ENCODE peak calls at places on chromosomes 12 and 14, in ten cellular contexts. One of them, this sample, is unnamed.

GRCh38 chr12:25084816-25085215 is 110.1 kb downstream of the DNAI7 start:
- DNase-seq in nephron progenitor cell: no peak
- DNase-seq in endothelial cell: no peak
- DNase-seq in A549: no peak
- DNase-seq in upper lobe of left lung: peak
- DNase-seq in neural progenitor cell: peak
- DNase-seq in lower lobe of right lung: no peak
- DNase-seq in IMR-90: no peak
- DNase-seq in RWPE1: no peak
- DNase-seq in fibroblast of pulmonary artery: no peak
- DNase-seq in this sample: no peak

GRCh38 chr12:45725631-45726593 is 3.6 kb upstream of the ARID2 start:
- DNase-seq in nephron progenitor cell: peak
- DNase-seq in endothelial cell: peak
- DNase-seq in A549: peak
- DNase-seq in upper lobe of left lung: no peak
- DNase-seq in neural progenitor cell: peak
- DNase-seq in lower lobe of right lung: no peak
- DNase-seq in IMR-90: peak
- DNase-seq in RWPE1: peak
- DNase-seq in fibroblast of pulmonary artery: peak
- DNase-seq in this sample: no peak

GRCh38 chr12:76244298-76244697 is 103.9 kb downstream of the BBS10 start:
- DNase-seq in nephron progenitor cell: no peak
- DNase-seq in endothelial cell: no peak
- DNase-seq in A549: no peak
- DNase-seq in upper lobe of left lung: no peak
- DNase-seq in neural progenitor cell: no peak
- DNase-seq in lower lobe of right lung: no peak
- DNase-seq in IMR-90: no peak
- DNase-seq in RWPE1: no peak
- DNase-seq in fibroblast of pulmonary artery: no peak
- DNase-seq in this sample: no peak

GRCh38 chr12:76515271-76515670 is 44.3 kb downstream of the OSBPL8 start:
- DNase-seq in nephron progenitor cell: no peak
- DNase-seq in endothelial cell: no peak
- DNase-seq in A549: no peak
- DNase-seq in upper lobe of left lung: no peak
- DNase-seq in neural progenitor cell: no peak
- DNase-seq in lower lobe of right lung: no peak
- DNase-seq in IMR-90: no peak
- DNase-seq in RWPE1: no peak
- DNase-seq in fibroblast of pulmonary artery: no peak
- DNase-seq in this sample: no peak

GRCh38 chr12:42976620-42977019 is 387.1 kb upstream of the PRICKLE1 start:
- DNase-seq in nephron progenitor cell: no peak
- DNase-seq in endothelial cell: no peak
- DNase-seq in A549: no peak
- DNase-seq in upper lobe of left lung: no peak
- DNase-seq in neural progenitor cell: no peak
- DNase-seq in lower lobe of right lung: no peak
- DNase-seq in IMR-90: no peak
- DNase-seq in RWPE1: no peak
- DNase-seq in fibroblast of pulmonary artery: no peak
- DNase-seq in this sample: no peak

GRCh38 chr12:124904306-124905098 is 9.9 kb downstream of the UBC start:
- DNase-seq in nephron progenitor cell: peak
- DNase-seq in endothelial cell: no peak
- DNase-seq in A549: peak
- DNase-seq in upper lobe of left lung: no peak
- DNase-seq in neural progenitor cell: peak
- DNase-seq in lower lobe of right lung: peak
- DNase-seq in IMR-90: peak
- DNase-seq in RWPE1: peak
- DNase-seq in fibroblast of pulmonary artery: peak
- DNase-seq in this sample: peak

GRCh38 chr12:110174373-110174996 is 50.3 kb downstream of the IFT81 start:
- DNase-seq in nephron progenitor cell: no peak
- DNase-seq in endothelial cell: no peak
- DNase-seq in A549: no peak
- DNase-seq in upper lobe of left lung: no peak
- DNase-seq in neural progenitor cell: no peak
- DNase-seq in lower lobe of right lung: no peak
- DNase-seq in IMR-90: no peak
- DNase-seq in RWPE1: no peak
- DNase-seq in fibroblast of pulmonary artery: no peak
- DNase-seq in this sample: no peak

GRCh38 chr14:69323266-69323966 is 63.5 kb downstream of the GALNT16 start:
- DNase-seq in nephron progenitor cell: no peak
- DNase-seq in endothelial cell: no peak
- DNase-seq in A549: no peak
- DNase-seq in upper lobe of left lung: no peak
- DNase-seq in neural progenitor cell: no peak
- DNase-seq in lower lobe of right lung: no peak
- DNase-seq in IMR-90: no peak
- DNase-seq in RWPE1: no peak
- DNase-seq in fibroblast of pulmonary artery: no peak
- DNase-seq in this sample: no peak

GRCh38 chr14:50977863-50978520 is 33.7 kb upstream of the PYGL start:
- DNase-seq in nephron progenitor cell: no peak
- DNase-seq in endothelial cell: no peak
- DNase-seq in A549: no peak
- DNase-seq in upper lobe of left lung: no peak
- DNase-seq in neural progenitor cell: no peak
- DNase-seq in lower lobe of right lung: no peak
- DNase-seq in IMR-90: no peak
- DNase-seq in RWPE1: no peak
- DNase-seq in fibroblast of pulmonary artery: no peak
- DNase-seq in this sample: no peak

GRCh38 chr14:106530423-106531107 is 1004.2 kb downstream of the TMEM121 start:
- DNase-seq in nephron progenitor cell: no peak
- DNase-seq in endothelial cell: no peak
- DNase-seq in A549: peak
- DNase-seq in upper lobe of left lung: peak
- DNase-seq in neural progenitor cell: no peak
- DNase-seq in lower lobe of right lung: no peak
- DNase-seq in IMR-90: no peak
- DNase-seq in RWPE1: no peak
- DNase-seq in fibroblast of pulmonary artery: no peak
- DNase-seq in this sample: no peak
- TF ChIP-seq CTCF in nephron progenitor cell: no peak
- TF ChIP-seq CTCF in endothelial cell: no peak
- TF ChIP-seq CTCF in A549: no peak
- TF ChIP-seq CTCF in upper lobe of left lung: no peak
- TF ChIP-seq CTCF in neural progenitor cell: no peak
- TF ChIP-seq CTCF in lower lobe of right lung: no peak
- TF ChIP-seq CTCF in IMR-90: no peak
- TF ChIP-seq CTCF in RWPE1: no peak
- TF ChIP-seq CTCF in fibroblast of pulmonary artery: no peak
- TF ChIP-seq CTCF in this sample: peak

GRCh38 chr14:22007278-22008097 is 333.9 kb upstream of the OR4E1 start:
- DNase-seq in nephron progenitor cell: no peak
- DNase-seq in endothelial cell: no peak
- DNase-seq in A549: no peak
- DNase-seq in upper lobe of left lung: no peak
- DNase-seq in neural progenitor cell: no peak
- DNase-seq in lower lobe of right lung: no peak
- DNase-seq in IMR-90: no peak
- DNase-seq in RWPE1: no peak
- DNase-seq in fibroblast of pulmonary artery: no peak
- DNase-seq in this sample: no peak

GRCh38 chr14:22008098-22008412 is 334.4 kb upstream of the OR4E1 start:
- DNase-seq in nephron progenitor cell: no peak
- DNase-seq in endothelial cell: no peak
- DNase-seq in A549: no peak
- DNase-seq in upper lobe of left lung: no peak
- DNase-seq in neural progenitor cell: no peak
- DNase-seq in lower lobe of right lung: no peak
- DNase-seq in IMR-90: no peak
- DNase-seq in RWPE1: no peak
- DNase-seq in fibroblast of pulmonary artery: no peak
- DNase-seq in this sample: no peak

GRCh38 chr14:22003471-22003870 is 329.9 kb upstream of the OR4E1 start:
- DNase-seq in nephron progenitor cell: no peak
- DNase-seq in endothelial cell: no peak
- DNase-seq in A549: no peak
- DNase-seq in upper lobe of left lung: peak
- DNase-seq in neural progenitor cell: no peak
- DNase-seq in lower lobe of right lung: no peak
- DNase-seq in IMR-90: no peak
- DNase-seq in RWPE1: no peak
- DNase-seq in fibroblast of pulmonary artery: no peak
- DNase-seq in this sample: no peak

GRCh38 chr14:21999400-21999799 is 325.8 kb upstream of the OR4E1 start:
- DNase-seq in nephron progenitor cell: no peak
- DNase-seq in endothelial cell: no peak
- DNase-seq in A549: no peak
- DNase-seq in upper lobe of left lung: no peak
- DNase-seq in neural progenitor cell: no peak
- DNase-seq in lower lobe of right lung: no peak
- DNase-seq in IMR-90: no peak
- DNase-seq in RWPE1: no peak
- DNase-seq in fibroblast of pulmonary artery: no peak
- DNase-seq in this sample: no peak

DNA sequence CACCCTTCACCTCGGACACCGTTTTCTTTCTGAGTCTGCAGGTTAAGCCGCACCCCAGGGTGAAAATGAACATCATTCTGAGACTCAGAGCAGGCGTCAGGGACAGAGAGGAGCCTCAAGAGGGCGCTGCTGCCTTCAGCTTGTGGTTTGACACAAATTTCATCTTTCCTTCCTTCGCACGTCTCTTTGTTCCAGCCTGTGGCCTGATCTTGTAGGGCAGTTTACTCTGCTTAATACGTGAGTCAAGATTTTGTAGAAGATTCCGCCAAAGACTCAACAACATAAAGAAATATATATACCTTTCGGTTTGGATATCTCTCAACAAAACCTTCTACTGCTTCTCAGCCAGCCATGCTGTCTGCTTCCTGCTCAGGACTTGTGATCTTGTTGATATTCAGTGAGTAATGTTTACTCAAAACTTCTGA is 329.3 kb upstream of the OR4E1 start:
- DNase-seq in nephron progenitor cell: peak
- DNase-seq in endothelial cell: peak
- DNase-seq in A549: peak
- DNase-seq in upper lobe of left lung: no peak
- DNase-seq in neural progenitor cell: peak
- DNase-seq in lower lobe of right lung: peak
- DNase-seq in IMR-90: no peak
- DNase-seq in RWPE1: no peak
- DNase-seq in fibroblast of pulmonary artery: no peak
- DNase-seq in this sample: no peak
- TF ChIP-seq CTCF in nephron progenitor cell: peak
- TF ChIP-seq CTCF in endothelial cell: peak
- TF ChIP-seq CTCF in A549: peak
- TF ChIP-seq CTCF in upper lobe of left lung: no peak
- TF ChIP-seq CTCF in neural progenitor cell: peak
- TF ChIP-seq CTCF in lower lobe of right lung: peak
- TF ChIP-seq CTCF in IMR-90: peak
- TF ChIP-seq CTCF in RWPE1: peak
- TF ChIP-seq CTCF in fibroblast of pulmonary artery: no peak
- TF ChIP-seq CTCF in this sample: peak

GRCh38 chr14:24395609-24396580 is 2.9 kb upstream of the NYNRIN start:
- DNase-seq in nephron progenitor cell: no peak
- DNase-seq in endothelial cell: no peak
- DNase-seq in A549: no peak
- DNase-seq in upper lobe of left lung: no peak
- DNase-seq in neural progenitor cell: no peak
- DNase-seq in lower lobe of right lung: no peak
- DNase-seq in IMR-90: no peak
- DNase-seq in RWPE1: no peak
- DNase-seq in fibroblast of pulmonary artery: peak
- DNase-seq in this sample: no peak

GRCh38 chr14:24389266-24389855 is 9.4 kb upstream of the NYNRIN start:
- DNase-seq in nephron progenitor cell: no peak
- DNase-seq in endothelial cell: no peak
- DNase-seq in A549: no peak
- DNase-seq in upper lobe of left lung: no peak
- DNase-seq in neural progenitor cell: no peak
- DNase-seq in lower lobe of right lung: no peak
- DNase-seq in IMR-90: peak
- DNase-seq in RWPE1: no peak
- DNase-seq in fibroblast of pulmonary artery: peak
- DNase-seq in this sample: no peak

GRCh38 chr14:24394275-24394674 is 4.5 kb upstream of the NYNRIN start:
- DNase-seq in nephron progenitor cell: no peak
- DNase-seq in endothelial cell: no peak
- DNase-seq in A549: peak
- DNase-seq in upper lobe of left lung: no peak
- DNase-seq in neural progenitor cell: no peak
- DNase-seq in lower lobe of right lung: no peak
- DNase-seq in IMR-90: no peak
- DNase-seq in RWPE1: no peak
- DNase-seq in fibroblast of pulmonary artery: no peak
- DNase-seq in this sample: no peak

GRCh38 chr14:24390696-24391468 is 7.9 kb upstream of the NYNRIN start:
- DNase-seq in nephron progenitor cell: no peak
- DNase-seq in endothelial cell: no peak
- DNase-seq in A549: no peak
- DNase-seq in upper lobe of left lung: no peak
- DNase-seq in neural progenitor cell: no peak
- DNase-seq in lower lobe of right lung: no peak
- DNase-seq in IMR-90: no peak
- DNase-seq in RWPE1: no peak
- DNase-seq in fibroblast of pulmonary artery: no peak
- DNase-seq in this sample: no peak

GRCh38 chr14:24392327-24393098 is 6.3 kb upstream of the NYNRIN start:
- DNase-seq in nephron progenitor cell: no peak
- DNase-seq in endothelial cell: no peak
- DNase-seq in A549: peak
- DNase-seq in upper lobe of left lung: no peak
- DNase-seq in neural progenitor cell: no peak
- DNase-seq in lower lobe of right lung: no peak
- DNase-seq in IMR-90: peak
- DNase-seq in RWPE1: peak
- DNase-seq in fibroblast of pulmonary artery: peak
- DNase-seq in this sample: no peak
- TF ChIP-seq CTCF in nephron progenitor cell: no peak
- TF ChIP-seq CTCF in endothelial cell: no peak
- TF ChIP-seq CTCF in A549: peak
- TF ChIP-seq CTCF in upper lobe of left lung: no peak
- TF ChIP-seq CTCF in neural progenitor cell: no peak
- TF ChIP-seq CTCF in lower lobe of right lung: no peak
- TF ChIP-seq CTCF in IMR-90: peak
- TF ChIP-seq CTCF in RWPE1: no peak
- TF ChIP-seq CTCF in fibroblast of pulmonary artery: peak
- TF ChIP-seq CTCF in this sample: no peak

DNA sequence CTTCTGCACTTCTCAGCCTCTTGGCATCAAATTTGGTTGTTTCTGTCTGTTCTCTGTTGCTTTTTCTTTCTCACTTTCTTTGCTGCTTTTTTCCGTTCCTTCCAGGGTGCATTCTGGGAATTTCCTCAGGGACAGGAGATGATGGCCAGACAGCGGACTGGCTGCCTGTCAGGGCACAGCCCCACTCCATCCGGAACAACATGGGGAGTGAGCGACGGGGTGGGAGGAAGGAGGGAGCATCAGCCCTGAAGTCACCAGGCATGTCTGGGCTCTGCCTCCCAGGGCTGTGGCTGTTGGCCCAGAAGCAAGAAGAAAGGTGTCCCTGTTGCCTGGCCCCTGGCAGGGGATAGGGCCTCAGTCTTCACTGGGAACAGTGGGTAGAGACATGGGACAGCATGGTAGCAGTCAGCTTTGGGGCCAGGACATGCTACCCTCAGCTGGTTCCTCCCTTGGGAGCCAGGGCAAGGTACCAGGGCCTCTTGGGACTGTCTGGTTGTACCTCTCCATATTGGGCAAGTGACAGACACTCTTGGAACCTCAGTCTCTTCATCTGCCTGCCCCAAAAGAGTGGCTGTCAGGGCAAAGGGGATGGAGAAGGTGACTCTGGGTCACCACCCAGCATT is 8.6 kb downstream of the PGF start:
- DNase-seq in nephron progenitor cell: no peak
- DNase-seq in endothelial cell: no peak
- DNase-seq in A549: peak
- DNase-seq in upper lobe of left lung: peak
- DNase-seq in neural progenitor cell: no peak
- DNase-seq in lower lobe of right lung: no peak
- DNase-seq in IMR-90: no peak
- DNase-seq in RWPE1: no peak
- DNase-seq in fibroblast of pulmonary artery: no peak
- DNase-seq in this sample: no peak
- TF ChIP-seq CTCF in nephron progenitor cell: no peak
- TF ChIP-seq CTCF in endothelial cell: peak
- TF ChIP-seq CTCF in A549: no peak
- TF ChIP-seq CTCF in upper lobe of left lung: no peak
- TF ChIP-seq CTCF in neural progenitor cell: no peak
- TF ChIP-seq CTCF in lower lobe of right lung: peak
- TF ChIP-seq CTCF in IMR-90: no peak
- TF ChIP-seq CTCF in RWPE1: peak
- TF ChIP-seq CTCF in fibroblast of pulmonary artery: no peak
- TF ChIP-seq CTCF in this sample: peak

This sample was measured in CD14-positive monocyte.